ENCODE peak calls at places on chromosomes 2 and 18, in eight cellular contexts. One of them, this sample, is unnamed.

GRCh38 chr2:199455533-199456382 is 2.0 kb downstream of the SATB2 start:
- DNase-seq in IMR-90: peak; percentile 31
- DNase-seq in epithelial cell of esophagus: peak; percentile 32
- DNase-seq in body of pancreas: peak; percentile 60
- DNase-seq in cardiac muscle cell: peak; percentile 30
- DNase-seq in brain microvascular endothelial cell: no peak
- DNase-seq in transverse colon: peak; percentile 82
- DNase-seq in AG10803: peak; percentile 36
- DNase-seq in this sample: no peak

GRCh38 chr2:236862961-236863728 is 222.5 kb upstream of the COPS8 start:
- DNase-seq in IMR-90: peak; percentile 82
- DNase-seq in epithelial cell of esophagus: peak; percentile 95
- DNase-seq in body of pancreas: no peak
- DNase-seq in cardiac muscle cell: peak; percentile 53
- DNase-seq in brain microvascular endothelial cell: peak; percentile 78
- DNase-seq in transverse colon: no peak
- DNase-seq in AG10803: peak; percentile 98
- DNase-seq in this sample: peak; percentile 83

GRCh38 chr2:219609149-219609750 is 11.6 kb downstream of the STK11IP start:
- DNase-seq in IMR-90: no peak
- DNase-seq in epithelial cell of esophagus: no peak
- DNase-seq in body of pancreas: no peak
- DNase-seq in cardiac muscle cell: no peak
- DNase-seq in brain microvascular endothelial cell: no peak
- DNase-seq in transverse colon: no peak
- DNase-seq in AG10803: no peak
- DNase-seq in this sample: no peak

GRCh38 chr2:53036196-53036595 is 731.4 kb upstream of the CHAC2 start:
- DNase-seq in IMR-90: peak; percentile 64
- DNase-seq in epithelial cell of esophagus: peak; percentile 36
- DNase-seq in body of pancreas: no peak
- DNase-seq in cardiac muscle cell: no peak
- DNase-seq in brain microvascular endothelial cell: peak; percentile 32
- DNase-seq in transverse colon: no peak
- DNase-seq in AG10803: peak; percentile 68
- DNase-seq in this sample: no peak

GRCh38 chr2:178327516-178327915 is 123.5 kb downstream of the PRKRA start:
- DNase-seq in IMR-90: peak; percentile 64
- DNase-seq in epithelial cell of esophagus: no peak
- DNase-seq in body of pancreas: no peak
- DNase-seq in cardiac muscle cell: no peak
- DNase-seq in brain microvascular endothelial cell: no peak
- DNase-seq in transverse colon: no peak
- DNase-seq in AG10803: no peak
- DNase-seq in this sample: no peak

GRCh38 chr2:33530614-33531344 is 54.3 kb downstream of the RASGRP3 start:
- DNase-seq in IMR-90: no peak
- DNase-seq in epithelial cell of esophagus: no peak
- DNase-seq in body of pancreas: no peak
- DNase-seq in cardiac muscle cell: no peak
- DNase-seq in brain microvascular endothelial cell: no peak
- DNase-seq in transverse colon: no peak
- DNase-seq in AG10803: no peak
- DNase-seq in this sample: no peak

GRCh38 chr18:13885009-13885408 is 30.3 kb downstream of the MC2R start:
- DNase-seq in IMR-90: no peak
- DNase-seq in epithelial cell of esophagus: no peak
- DNase-seq in body of pancreas: no peak
- DNase-seq in cardiac muscle cell: no peak
- DNase-seq in brain microvascular endothelial cell: no peak
- DNase-seq in transverse colon: no peak
- DNase-seq in AG10803: no peak
- DNase-seq in this sample: no peak

GRCh38 chr2:80151651-80152050 is 152.9 kb downstream of the LRRTM1 start:
- DNase-seq in IMR-90: no peak
- DNase-seq in epithelial cell of esophagus: no peak
- DNase-seq in body of pancreas: no peak
- DNase-seq in cardiac muscle cell: no peak
- DNase-seq in brain microvascular endothelial cell: no peak
- DNase-seq in transverse colon: no peak
- DNase-seq in AG10803: no peak
- DNase-seq in this sample: no peak

GRCh38 chr2:37283207-37283606 is 41.4 kb downstream of the PRKD3 start:
- DNase-seq in IMR-90: peak; percentile 93
- DNase-seq in epithelial cell of esophagus: peak; percentile 69
- DNase-seq in body of pancreas: no peak
- DNase-seq in cardiac muscle cell: peak; percentile 85
- DNase-seq in brain microvascular endothelial cell: peak; percentile 86
- DNase-seq in transverse colon: no peak
- DNase-seq in AG10803: peak; percentile 85
- DNase-seq in this sample: peak; percentile 23

GRCh38 chr2:241373449-241373848 is 17.4 kb downstream of the FARP2 start:
- DNase-seq in IMR-90: no peak
- DNase-seq in epithelial cell of esophagus: no peak
- DNase-seq in body of pancreas: no peak
- DNase-seq in cardiac muscle cell: no peak
- DNase-seq in brain microvascular endothelial cell: no peak
- DNase-seq in transverse colon: no peak
- DNase-seq in AG10803: no peak
- DNase-seq in this sample: no peak

GRCh38 chr2:43146083-43146482 is 80.3 kb downstream of the ZFP36L2 start:
- DNase-seq in IMR-90: no peak
- DNase-seq in epithelial cell of esophagus: no peak
- DNase-seq in body of pancreas: no peak
- DNase-seq in cardiac muscle cell: no peak
- DNase-seq in brain microvascular endothelial cell: no peak
- DNase-seq in transverse colon: no peak
- DNase-seq in AG10803: no peak
- DNase-seq in this sample: no peak

GRCh38 chr2:238689871-238690672 is 157.8 kb upstream of the TWIST2 start:
- DNase-seq in IMR-90: no peak
- DNase-seq in epithelial cell of esophagus: no peak
- DNase-seq in body of pancreas: no peak
- DNase-seq in cardiac muscle cell: no peak
- DNase-seq in brain microvascular endothelial cell: no peak
- DNase-seq in transverse colon: no peak
- DNase-seq in AG10803: no peak
- DNase-seq in this sample: no peak

GRCh38 chr18:79723628-79724027 is 44.0 kb downstream of the CTDP1 start:
- DNase-seq in IMR-90: no peak
- DNase-seq in epithelial cell of esophagus: no peak
- DNase-seq in body of pancreas: no peak
- DNase-seq in cardiac muscle cell: no peak
- DNase-seq in brain microvascular endothelial cell: no peak
- DNase-seq in transverse colon: peak; percentile 53
- DNase-seq in AG10803: no peak
- DNase-seq in this sample: no peak

GRCh38 chr2:19846030-19846429 is 55.8 kb downstream of the TTC32 start:
- DNase-seq in IMR-90: no peak
- DNase-seq in epithelial cell of esophagus: peak; percentile 76
- DNase-seq in body of pancreas: peak; percentile 32
- DNase-seq in cardiac muscle cell: peak; percentile 27
- DNase-seq in brain microvascular endothelial cell: no peak
- DNase-seq in transverse colon: no peak
- DNase-seq in AG10803: no peak
- DNase-seq in this sample: no peak

GRCh38 chr2:9744256-9745004 is 98.8 kb upstream of the TAF1B start:
- DNase-seq in IMR-90: no peak
- DNase-seq in epithelial cell of esophagus: no peak
- DNase-seq in body of pancreas: peak; percentile 40
- DNase-seq in cardiac muscle cell: no peak
- DNase-seq in brain microvascular endothelial cell: no peak
- DNase-seq in transverse colon: peak; percentile 84
- DNase-seq in AG10803: peak; percentile 46
- DNase-seq in this sample: no peak

GRCh38 chr2:44424211-44424610 is 62.5 kb downstream of the CAMKMT start:
- DNase-seq in IMR-90: no peak
- DNase-seq in epithelial cell of esophagus: no peak
- DNase-seq in body of pancreas: no peak
- DNase-seq in cardiac muscle cell: no peak
- DNase-seq in brain microvascular endothelial cell: no peak
- DNase-seq in transverse colon: no peak
- DNase-seq in AG10803: no peak
- DNase-seq in this sample: no peak

GRCh38 chr2:10303174-10303633 is 500 bp downstream of the HPCAL1 start:
- DNase-seq in IMR-90: no peak
- DNase-seq in epithelial cell of esophagus: no peak
- DNase-seq in body of pancreas: peak; percentile 34
- DNase-seq in cardiac muscle cell: no peak
- DNase-seq in brain microvascular endothelial cell: no peak
- DNase-seq in transverse colon: no peak
- DNase-seq in AG10803: no peak
- DNase-seq in this sample: no peak

GRCh38 chr18:51030537-51031258 is 685 bp downstream of the SMAD4 start:
- DNase-seq in IMR-90: peak; percentile 26
- DNase-seq in epithelial cell of esophagus: peak; percentile 73
- DNase-seq in body of pancreas: peak; percentile 77
- DNase-seq in cardiac muscle cell: peak; percentile 70
- DNase-seq in brain microvascular endothelial cell: peak; percentile 18
- DNase-seq in transverse colon: peak; percentile 81
- DNase-seq in AG10803: peak; percentile 64
- DNase-seq in this sample: no peak

GRCh38 chr18:76620326-76620813 is 125.3 kb upstream of the ZNF516 start:
- DNase-seq in IMR-90: peak; percentile 77
- DNase-seq in epithelial cell of esophagus: peak; percentile 75
- DNase-seq in body of pancreas: peak; percentile 31
- DNase-seq in cardiac muscle cell: peak; percentile 86
- DNase-seq in brain microvascular endothelial cell: peak; percentile 64
- DNase-seq in transverse colon: peak; percentile 54
- DNase-seq in AG10803: peak; percentile 74
- DNase-seq in this sample: no peak
- TF ChIP-seq CTCF in IMR-90: peak; percentile 66
- TF ChIP-seq CTCF in epithelial cell of esophagus: peak; percentile 62
- TF ChIP-seq CTCF in body of pancreas: peak; percentile 15
- TF ChIP-seq CTCF in cardiac muscle cell: peak; percentile 71
- TF ChIP-seq CTCF in brain microvascular endothelial cell: peak; percentile 80
- TF ChIP-seq CTCF in transverse colon: peak; percentile 51
- TF ChIP-seq CTCF in AG10803: peak; percentile 69
- TF ChIP-seq CTCF in this sample: peak; percentile 82

GRCh38 chr2:224027070-224027469 is 12.0 kb downstream of the SERPINE2 start:
- DNase-seq in IMR-90: no peak
- DNase-seq in epithelial cell of esophagus: no peak
- DNase-seq in body of pancreas: no peak
- DNase-seq in cardiac muscle cell: no peak
- DNase-seq in brain microvascular endothelial cell: no peak
- DNase-seq in transverse colon: no peak
- DNase-seq in AG10803: no peak
- DNase-seq in this sample: no peak
- H3K4me3 ChIP-seq in IMR-90: no peak overlapping the region
- H3K4me3 ChIP-seq in epithelial cell of esophagus: no peak overlapping the region
- H3K4me3 ChIP-seq in body of pancreas: no peak overlapping the region
- H3K4me3 ChIP-seq in cardiac muscle cell: no peak overlapping the region
- H3K4me3 ChIP-seq in brain microvascular endothelial cell: no peak overlapping the region
- H3K4me3 ChIP-seq in transverse colon: no peak overlapping the region
- H3K4me3 ChIP-seq in AG10803: no peak overlapping the region
- H3K4me3 ChIP-seq in this sample: no peak overlapping the region

DNA sequence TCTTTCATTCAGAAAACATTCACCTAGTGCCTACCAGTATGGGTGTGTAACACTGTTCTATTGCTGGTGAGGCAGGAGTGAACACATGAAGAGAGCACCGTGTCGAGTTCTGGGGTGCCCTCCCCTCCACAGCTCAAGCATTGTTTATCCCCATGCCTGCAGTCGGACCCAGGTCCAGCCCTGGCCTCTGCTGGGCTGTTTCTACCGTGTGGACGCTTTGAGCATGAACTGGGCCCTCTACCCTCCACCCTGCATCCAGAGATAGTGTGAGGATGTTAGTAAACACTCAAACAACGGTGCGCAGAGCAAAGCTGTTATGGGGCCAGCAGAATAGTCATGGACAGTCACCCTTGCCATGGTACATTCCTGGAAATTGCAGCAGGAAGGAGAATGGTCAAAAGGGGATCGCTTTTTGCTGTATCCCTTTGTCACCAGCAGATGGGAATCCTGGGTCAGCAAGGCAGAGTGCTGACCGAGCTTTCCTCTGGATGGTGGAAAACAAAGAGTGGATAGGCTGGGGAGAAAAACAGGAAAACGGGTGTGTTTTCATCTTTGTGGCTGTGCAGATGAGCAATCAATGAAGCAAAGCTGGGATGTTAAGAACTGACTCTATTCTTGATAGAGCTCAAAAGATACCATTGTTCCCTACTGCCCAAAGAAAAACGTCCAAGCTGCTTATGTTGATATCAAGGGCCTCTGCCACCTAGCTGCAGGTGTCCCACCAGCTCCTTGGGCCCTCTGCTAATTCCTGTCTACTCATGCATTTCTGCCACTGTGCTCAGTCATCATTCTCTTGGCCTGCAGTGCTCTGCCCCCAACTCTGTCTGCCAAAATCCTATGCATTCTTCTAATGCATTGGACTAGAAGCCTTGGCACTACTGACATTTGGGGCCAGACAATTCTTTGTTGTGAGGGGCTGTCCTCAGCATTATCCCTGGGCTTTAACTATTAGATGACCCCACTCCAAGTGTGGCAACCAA is 38.7 kb downstream of the REEP1 start:
- DNase-seq in IMR-90: no peak
- DNase-seq in epithelial cell of esophagus: no peak
- DNase-seq in body of pancreas: no peak
- DNase-seq in cardiac muscle cell: peak; percentile 32
- DNase-seq in brain microvascular endothelial cell: no peak
- DNase-seq in transverse colon: no peak
- DNase-seq in AG10803: peak; percentile 6
- DNase-seq in this sample: no peak
- TF ChIP-seq CTCF in IMR-90: peak; percentile 16
- TF ChIP-seq CTCF in epithelial cell of esophagus: peak; percentile 25
- TF ChIP-seq CTCF in body of pancreas: no peak
- TF ChIP-seq CTCF in cardiac muscle cell: peak; percentile 39
- TF ChIP-seq CTCF in brain microvascular endothelial cell: peak; percentile 39
- TF ChIP-seq CTCF in transverse colon: peak; percentile 33
- TF ChIP-seq CTCF in AG10803: peak; percentile 16
- TF ChIP-seq CTCF in this sample: no peak

DNA sequence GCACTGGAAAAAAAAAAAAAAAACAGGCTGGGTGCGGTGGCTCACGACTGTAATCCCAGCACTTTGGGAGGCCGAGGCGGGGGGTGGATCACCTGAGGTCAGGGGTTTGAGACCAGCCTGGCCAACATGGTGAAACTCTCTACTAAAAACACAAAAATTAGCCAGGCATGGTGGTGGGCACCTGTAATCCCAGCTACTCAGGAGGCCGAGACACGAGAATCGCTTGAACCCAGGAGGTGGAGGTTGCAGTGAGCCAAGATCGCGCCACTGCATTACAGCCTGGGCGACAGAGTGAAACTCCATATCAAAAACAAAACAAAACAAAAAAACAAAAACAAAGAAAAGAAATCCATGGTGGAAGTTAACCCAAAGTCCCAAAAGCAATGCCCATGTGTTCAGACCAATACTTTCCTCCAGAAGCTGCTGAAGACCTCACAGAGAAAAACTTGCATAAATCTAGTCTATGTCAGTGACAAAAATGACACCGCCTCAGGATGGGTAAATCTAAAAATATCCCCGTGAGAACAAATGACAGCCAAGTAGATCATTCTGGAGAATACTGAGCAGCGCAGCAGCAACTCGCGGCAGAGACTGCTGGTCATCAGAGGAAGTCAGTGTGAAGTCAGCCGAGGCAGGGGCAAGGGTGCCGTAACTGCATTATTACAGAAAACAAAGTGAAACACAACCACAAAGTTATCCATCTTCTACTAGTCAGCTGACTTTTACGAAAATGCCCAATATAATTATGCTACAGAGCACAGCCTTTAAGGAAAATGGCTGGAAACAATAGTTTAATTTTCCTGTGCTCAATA is 41.0 kb downstream of the LPIN2 start:
- DNase-seq in IMR-90: no peak
- DNase-seq in epithelial cell of esophagus: no peak
- DNase-seq in body of pancreas: no peak
- DNase-seq in cardiac muscle cell: no peak
- DNase-seq in brain microvascular endothelial cell: peak; percentile 76
- DNase-seq in transverse colon: peak; percentile 59
- DNase-seq in AG10803: peak; percentile 34
- DNase-seq in this sample: no peak
- H3K4me3 ChIP-seq in IMR-90: no peak overlapping the region
- H3K4me3 ChIP-seq in epithelial cell of esophagus: no peak overlapping the region
- H3K4me3 ChIP-seq in body of pancreas: no peak overlapping the region
- H3K4me3 ChIP-seq in cardiac muscle cell: no peak overlapping the region
- H3K4me3 ChIP-seq in brain microvascular endothelial cell: no peak overlapping the region
- H3K4me3 ChIP-seq in transverse colon: no peak overlapping the region
- H3K4me3 ChIP-seq in AG10803: peak overlapping the region; percentile 16
- H3K4me3 ChIP-seq in this sample: no peak overlapping the region